ENCODE peak calls at places on chromosomes 6 and 20, in ten cellular contexts. V is iPS-NIHi11; X is progenitor cell of endocrine pancreas; Y is lower leg skin; C is kidney tubule cell; F is 8988T; Z is EH; A is effector CD4-positive, alpha-beta T cell; W is Ammon's horn; G is anterior cingulate cortex. L is an unnamed sample.

GRCh38 chr6:105504660-105505059 is 101.8 kb upstream of the PREP start:
- DNase-seq in V (no peak), X (no peak), Y (no peak), C (no peak), F (no peak), Z (no peak), A (no peak), W (no peak), G (no peak), L (no peak)

GRCh38 chr6:133591330-133591729 is 297.6 kb upstream of the TCF21 start:
- DNase-seq in V (no peak), X (no peak), Y (no peak), C (peak; percentile 30), F (no peak), Z (peak; percentile 29), A (no peak), W (no peak), G (no peak), L (no peak)

GRCh38 chr6:13262302-13263006 is 65.9 kb downstream of the TBC1D7 start:
- DNase-seq in V (no peak), X (no peak), Y (no peak), C (peak; percentile 80), F (no peak), Z (peak; percentile 22), A (no peak), W (no peak), G (no peak), L (no peak)

GRCh38 chr6:36125575-36125974 is 4.7 kb upstream of the MAPK13 start:
- DNase-seq in V (no peak), X (no peak), Y (no peak), C (no peak), F (no peak), Z (no peak), A (no peak), W (no peak), G (no peak), L (no peak)

GRCh38 chr6:24694198-24694597 is 24.8 kb downstream of the C6orf62 start:
- DNase-seq in V (no peak), X (no peak), Y (no peak), C (no peak), F (no peak), Z (no peak), A (no peak), W (no peak), G (no peak), L (no peak)

GRCh38 chr6:35016417-35017221 is 124.5 kb downstream of the TCP11 start:
- DNase-seq in V (no peak), X (no peak), Y (no peak), C (peak; percentile 18), F (no peak), Z (peak; percentile 76), A (no peak), W (no peak), G (no peak), L (no peak)

GRCh38 chr6:158313989-158314388 is 1.7 kb downstream of the TULP4 start:
- DNase-seq in V (no peak), X (no peak), Y (no peak), C (no peak), F (no peak), Z (no peak), A (no peak), W (no peak), G (no peak), L (peak; percentile 35)

GRCh38 chr6:25601797-25602679 is 50.0 kb upstream of the SCGN start:
- DNase-seq in V (peak; percentile 33), X (no peak), Y (no peak), C (peak; percentile 66), F (no peak), Z (peak; percentile 66), A (no peak), W (peak; percentile 62), G (no peak), L (no peak)

GRCh38 chr6:132122176-132122575 is 171.0 kb upstream of the CCN2 start:
- DNase-seq in V (no peak), X (no peak), Y (no peak), C (no peak), F (no peak), Z (no peak), A (no peak), W (no peak), G (no peak), L (no peak)

GRCh38 chr6:89297695-89298351 is 17.3 kb downstream of the GABRR2 start:
- DNase-seq in V (peak; percentile 42), X (no peak), Y (no peak), C (peak; percentile 98), F (peak; percentile 47), Z (peak; percentile 93), A (peak; percentile 44), W (no peak), G (no peak), L (peak; percentile 44)

GRCh38 chr20:35992713-35993335 is 24.4 kb downstream of the CNBD2 start:
- DNase-seq in V (peak; percentile 84), X (no peak), Y (peak; percentile 32), C (peak; percentile 70), F (peak; percentile 70), Z (peak; percentile 73), A (peak; percentile 31), W (peak; percentile 75), G (peak; percentile 5), L (no peak)

GRCh38 chr6:33592595-33593413 is 12.7 kb upstream of the BAK1 start:
- DNase-seq in V (peak; percentile 86), X (no peak), Y (no peak), C (peak; percentile 90), F (no peak), Z (no peak), A (no peak), W (no peak), G (peak; percentile 16), L (peak; percentile 64)

GRCh38 chr6:3231213-3232016 is 4.0 kb upstream of the TUBB2B start:
- DNase-seq in V (peak; percentile 66), X (peak; percentile 85), Y (peak; percentile 73), C (peak; percentile 85), F (no peak), Z (peak; percentile 86), A (no peak), W (peak; percentile 90), G (peak; percentile 86), L (peak; percentile 84)